ENCODE peak calls at places on chromosomes 6 and 20, in eight cellular contexts. U is NCI-H1092 treated with DMSO at 0.1 percent for 48 hours; B is iris pigment epithelial cell; E is stimulated activated CD8-positive, alpha-beta memory T cell treated with anti-CD3 and anti-CD28 coated beads, Interleukin-4, amount 100 ng/mL, for 1 hour; S is anterior cingulate cortex; A is GM12891; V is lower leg skin; I is EL. P is an unnamed sample.

GRCh38 chr6:30500421-30501069 is 11.2 kb downstream of the HLA-E start:
- DNase-seq in E (no peak), A (no peak), S (no peak), B (peak; percentile 61), V (no peak), U (no peak), I (peak; percentile 60), P (no peak)

GRCh38 chr20:41005361-41005729 is 23.3 kb upstream of the TOP1 start:
- DNase-seq in I (peak; percentile 96), B (peak; percentile 96), S (no peak), V (peak; percentile 98), U (no peak), E (no peak), A (no peak), P (peak; percentile 97)

GRCh38 chr20:15938847-15939246 is 634.4 kb downstream of the KIF16B start:
- DNase-seq in B (no peak), S (no peak), E (no peak), V (no peak), U (no peak), A (no peak), I (no peak), P (no peak)

GRCh38 chr20:32445539-32446273 is 87.6 kb downstream of the ASXL1 start:
- DNase-seq in S (no peak), A (no peak), V (peak; percentile 83), I (no peak), E (no peak), B (no peak), U (peak; percentile 55), P (no peak)

GRCh38 chr20:35909176-35909575 is 45.1 kb downstream of the SCAND1 start:
- DNase-seq in S (no peak), U (no peak), E (no peak), I (no peak), B (no peak), V (no peak), A (no peak), P (no peak)

GRCh38 chr6:136117081-136117480 is 133.0 kb downstream of the MTFR2 start:
- DNase-seq in E (no peak), I (peak; percentile 10), A (no peak), V (no peak), S (no peak), U (no peak), B (peak; percentile 18), P (no peak)

GRCh38 chr20:275791-276190 is 14.8 kb downstream of the C20orf96 start:
- DNase-seq in S (no peak), E (no peak), A (no peak), U (no peak), V (peak; percentile 46), I (no peak), B (no peak), P (no peak)

GRCh38 chr6:153511896-153512496 is 380.9 kb upstream of the RGS17 start:
- DNase-seq in S (no peak), V (no peak), E (no peak), U (peak; percentile 2), B (peak; percentile 38), I (peak; percentile 10), A (peak; percentile 1), P (peak; percentile 9)

GRCh38 chr20:18133962-18134361 is 3.7 kb upstream of the KAT14 start:
- DNase-seq in V (no peak), E (no peak), A (no peak), B (no peak), S (no peak), U (peak; percentile 10), I (no peak), P (no peak)

GRCh38 chr6:169880516-169880915 is 129.1 kb downstream of the ERMARD start:
- DNase-seq in V (peak; percentile 63), S (no peak), A (no peak), U (no peak), B (no peak), I (no peak), E (no peak), P (no peak)

GRCh38 chr6:66481216-66481615 is 774.2 kb upstream of the EYS start:
- DNase-seq in B (no peak), I (no peak), E (no peak), U (no peak), A (no peak), S (no peak), V (peak; percentile 80), P (no peak)

GRCh38 chr20:62918830-62919229 is 7.5 kb downstream of the DIDO1 start:
- DNase-seq in S (no peak), E (no peak), B (no peak), I (no peak), V (no peak), A (no peak), U (no peak), P (no peak)

GRCh38 chr20:60572991-60573390 is 614.8 kb downstream of the CDH26 start:
- DNase-seq in U (peak; percentile 97), A (no peak), V (no peak), I (no peak), S (no peak), B (no peak), E (no peak), P (no peak)

GRCh38 chr6:139376604-139377218 is 2.3 kb upstream of the CITED2 start:
- DNase-seq in E (no peak), B (peak; percentile 41), V (peak; percentile 88), U (no peak), I (peak; percentile 66), S (no peak), A (no peak), P (no peak)

GRCh38 chr20:24914388-24915241 is 34.5 kb upstream of the CST7 start:
- DNase-seq in E (no peak), B (no peak), U (no peak), S (no peak), V (peak; percentile 82), A (no peak), I (no peak), P (no peak)

GRCh38 chr20:44581515-44581914 is 864 bp upstream of the PKIG start:
- DNase-seq in I (no peak), A (no peak), U (no peak), E (no peak), B (no peak), V (no peak), S (no peak), P (no peak)

GRCh38 chr6:12203001-12203400 is 87.2 kb upstream of the EDN1 start:
- DNase-seq in A (no peak), V (no peak), I (peak; percentile 56), S (no peak), E (no peak), U (no peak), B (peak; percentile 18), P (no peak)

GRCh38 chr6:28258877-28259777 is at the start of gene NKAPL:
- DNase-seq in U (no peak), A (no peak), E (peak; percentile 29), V (peak; percentile 94), I (peak; percentile 49), B (peak; percentile 83), S (peak; percentile 54), P (no peak)

GRCh38 chr6:159416891-159417540 is 247.8 kb downstream of the FNDC1 start:
- DNase-seq in V (peak; percentile 42), A (no peak), I (no peak), U (no peak), E (no peak), B (no peak), S (no peak), P (no peak)

GRCh38 chr6:119348308-119349040 is 1.1 kb downstream of the MAN1A1 start:
- DNase-seq in U (no peak), S (no peak), E (no peak), V (peak; percentile 86), I (peak; percentile 19), B (peak; percentile 21), A (no peak), P (no peak)

GRCh38 chr20:266604-267562 is 9.4 kb downstream of the DEFB132 start:
- DNase-seq in E (peak; percentile 78), I (peak; percentile 75), A (peak; percentile 84), S (peak; percentile 58), U (peak; percentile 83), V (peak; percentile 96), B (peak; percentile 56), P (peak; percentile 36)

GRCh38 chr6:99739526-99739925 is 132.9 kb downstream of the PRDM13 start:
- DNase-seq in U (peak; percentile 76), A (no peak), S (no peak), I (no peak), B (no peak), E (no peak), V (no peak), P (no peak)

GRCh38 chr6:50091641-50092040 is 41.9 kb upstream of the DEFB112 start:
- DNase-seq in A (no peak), E (no peak), U (no peak), V (no peak), S (no peak), B (no peak), I (peak; percentile 40), P (no peak)

P was measured in smooth muscle cell of the brain vasculature.